ENCODE peak calls at places on chromosomes 16 and 17, in seven cellular contexts. I is activated CD4-positive, alpha-beta memory T cell treated with anti-CD3 and anti-CD28 coated beads for 36 hours; S is sigmoid colon; N is CD8-positive, alpha-beta T cell; F is HT1080; J is NCI-H2081; V is activated effector memory CD4-positive, alpha-beta T cell treated with Interleukin-2 at 50 U/mL for 16 hours. Y is an unnamed sample.

GRCh38 chr16:5064915-5065314 is 841 bp downstream of the C16orf89 start:
- DNase-seq in F (no peak), I (no peak), V (no peak), N (no peak), S (peak; percentile 14), J (no peak), Y (no peak)

GRCh38 chr16:81723098-81723723 is 55.9 kb upstream of the PLCG2 start:
- DNase-seq in S (no peak), I (peak; percentile 33), N (no peak), F (peak; percentile 71), J (peak; percentile 80), V (no peak), Y (no peak)

GRCh38 chr17:81868674-81869220 is 2.4 kb downstream of the ARHGDIA start:
- DNase-seq in N (no peak), F (peak; percentile 71), V (no peak), I (peak; percentile 22), J (no peak), S (peak; percentile 84), Y (no peak)

GRCh38 chr17:39951924-39952664 is 10.7 kb upstream of the GSDMA start:
- DNase-seq in J (no peak), F (no peak), N (no peak), I (no peak), V (no peak), S (peak; percentile 71), Y (no peak)

GRCh38 chr17:58593121-58593520 is 78.7 kb upstream of the MTMR4 start:
- DNase-seq in S (no peak), I (no peak), F (no peak), V (no peak), J (no peak), N (no peak), Y (no peak)

GRCh38 chr16:79181419-79181818 is 419.1 kb downstream of the MAF start:
- DNase-seq in N (no peak), S (no peak), V (no peak), F (no peak), J (no peak), I (no peak), Y (no peak)

GRCh38 chr17:752620-753219 is 656 bp upstream of the GEMIN4 start:
- DNase-seq in N (no peak), I (no peak), V (no peak), J (peak; percentile 8), F (no peak), S (peak; percentile 92), Y (peak; percentile 84)

GRCh38 chr16:56357291-56357764 is 68.0 kb downstream of the AMFR start:
- DNase-seq in V (no peak), J (no peak), F (no peak), S (peak; percentile 66), I (peak; percentile 8), N (no peak), Y (no peak)

GRCh38 chr16:1309888-1310831 is 724 bp downstream of the UBE2I start:
- DNase-seq in V (peak; percentile 49), N (peak; percentile 44), I (peak; percentile 74), S (peak; percentile 89), J (no peak), F (no peak), Y (peak; percentile 74)

GRCh38 chr17:76124582-76125390 is 16.3 kb downstream of the FOXJ1 start:
- DNase-seq in I (peak; percentile 29), F (peak; percentile 20), N (no peak), J (no peak), S (peak; percentile 62), V (no peak), Y (no peak)

GRCh38 chr16:48591976-48592375 is 18.0 kb downstream of the N4BP1 start:
- DNase-seq in J (no peak), V (no peak), S (no peak), I (no peak), F (no peak), N (no peak), Y (no peak)

GRCh38 chr17:49817993-49818392 is 29.5 kb downstream of the KAT7 start:
- DNase-seq in I (peak; percentile 63), F (no peak), S (no peak), V (peak; percentile 52), N (peak; percentile 44), J (no peak), Y (no peak)

GRCh38 chr17:57517519-57518342 is 227.4 kb downstream of the CCDC182 start:
- DNase-seq in I (no peak), V (no peak), S (no peak), N (no peak), F (no peak), J (no peak), Y (no peak)

GRCh38 chr16:22075776-22076175 is 16.6 kb upstream of the VWA3A start:
- DNase-seq in N (no peak), I (no peak), F (no peak), S (no peak), J (no peak), V (no peak), Y (no peak)

GRCh38 chr17:39144414-39144813 is 7.0 kb downstream of the PLXDC1 start:
- DNase-seq in V (no peak), S (peak; percentile 98), N (no peak), J (peak; percentile 64), I (no peak), F (peak; percentile 90), Y (peak; percentile 25)

GRCh38 chr16:57518520-57518919 is 17.9 kb downstream of the CCDC102A start:
- DNase-seq in J (no peak), N (no peak), S (no peak), V (no peak), F (no peak), I (no peak), Y (no peak)

GRCh38 chr17:45266372-45266926 is 4.6 kb upstream of the SPATA32 start:
- DNase-seq in I (no peak), F (no peak), J (no peak), V (no peak), S (peak; percentile 61), N (no peak), Y (no peak)

GRCh38 chr17:49932131-49932723 is 36.8 kb upstream of the DLX4 start:
- DNase-seq in V (no peak), S (no peak), J (peak; percentile 48), I (no peak), N (no peak), F (no peak), Y (no peak)

Y was measured in ascending aorta.